ENCODE peak calls at places on chromosomes 13 and 19, in seven cellular contexts. Q, N, R, G, Z, O and I are unnamed samples.

GRCh38 chr19:41366089-41366488 is 2.1 kb upstream of the B9D2 start:
- DNase-seq in N (no peak), O (no peak), Q (no peak), R (no peak), G (peak), Z (no peak), I (no peak)

GRCh38 chr13:30312859-30313258 is 5.5 kb upstream of the KATNAL1 start:
- DNase-seq in R (no peak), Z (no peak), N (no peak), O (no peak), G (no peak), Q (no peak), I (no peak)

GRCh38 chr13:44854264-44855060 is 134.8 kb downstream of the NUFIP1 start:
- DNase-seq in N (no peak), R (no peak), O (peak), G (no peak), Z (no peak), Q (peak), I (no peak)

GRCh38 chr19:5306531-5306930 is 34.1 kb downstream of the PTPRS start:
- DNase-seq in G (no peak), Z (no peak), O (no peak), Q (no peak), N (no peak), R (no peak), I (no peak)

GRCh38 chr19:1811942-1812425 is at the start of gene ATP8B3:
- DNase-seq in G (no peak), O (no peak), Q (no peak), Z (no peak), R (no peak), N (peak), I (no peak)

GRCh38 chr19:32708457-32708856 is 11.1 kb upstream of the TDRD12 start:
- DNase-seq in Z (no peak), O (peak), Q (no peak), N (no peak), R (no peak), G (no peak), I (no peak)

GRCh38 chr13:24630121-24630520 is 50.1 kb upstream of the ATP12A start:
- DNase-seq in O (peak), Z (no peak), G (no peak), N (no peak), Q (no peak), R (no peak), I (no peak)

GRCh38 chr13:23681253-23681652 is 111.0 kb downstream of the TNFRSF19 start:
- DNase-seq in Q (no peak), Z (no peak), N (no peak), O (no peak), G (peak), R (no peak), I (no peak)

GRCh38 chr19:47036233-47036651 is 12.2 kb downstream of the TMEM160 start:
- DNase-seq in Z (no peak), O (no peak), G (peak), Q (peak), R (no peak), N (no peak), I (no peak)

GRCh38 chr13:113814435-113814821 is 49.4 kb downstream of the GAS6 start:
- DNase-seq in Z (no peak), R (no peak), N (peak), Q (no peak), G (peak), O (no peak), I (no peak)

GRCh38 chr13:40410315-40410714 is 256.1 kb downstream of the FOXO1 start:
- DNase-seq in Q (no peak), N (no peak), O (no peak), R (no peak), G (no peak), Z (no peak), I (no peak)

GRCh38 chr13:45398862-45399261 is 19.3 kb downstream of the SLC25A30 start:
- DNase-seq in O (no peak), N (no peak), G (no peak), Q (no peak), R (no peak), Z (no peak), I (no peak)

GRCh38 chr13:86841264-86841663 is 829.9 kb upstream of the SLITRK5 start:
- DNase-seq in Q (no peak), G (no peak), Z (no peak), R (no peak), N (no peak), O (peak), I (no peak)

GRCh38 chr19:38932425-38933179 is 1.9 kb downstream of the MRPS12 start:
- DNase-seq in G (peak), Z (no peak), R (no peak), O (no peak), Q (no peak), N (no peak), I (no peak)

GRCh38 chr19:18637644-18638630 is 1.1 kb downstream of the KLHL26 start:
- DNase-seq in G (no peak), N (peak), Z (no peak), R (no peak), O (no peak), Q (no peak), I (no peak)

GRCh38 chr13:98622926-98623325 is 46.0 kb upstream of the STK24 start:
- DNase-seq in Q (no peak), R (no peak), Z (no peak), O (no peak), G (no peak), N (no peak), I (no peak)

GRCh38 chr19:47707135-47707925 is 5.9 kb upstream of the EHD2 start:
- DNase-seq in Q (peak), N (peak), O (peak), G (peak), Z (peak), R (peak), I (no peak)

GRCh38 chr19:33796164-33797100 is at the start of gene KCTD15:
- DNase-seq in N (peak), Z (no peak), O (no peak), Q (peak), R (no peak), G (peak), I (no peak)

GRCh38 chr19:42428676-42429075 is 1.5 kb upstream of the LIPE start:
- DNase-seq in Z (no peak), G (no peak), O (no peak), R (no peak), N (no peak), Q (no peak), I (no peak)

GRCh38 chr13:110536006-110536693 is 25.4 kb downstream of the RAB20 start:
- DNase-seq in N (no peak), R (peak), Z (peak), O (no peak), G (no peak), Q (peak), I (no peak)

GRCh38 chr19:33275933-33276619 is 26.3 kb downstream of the CEBPA start:
- DNase-seq in Z (no peak), O (no peak), R (no peak), Q (no peak), N (no peak), G (no peak), I (no peak)

GRCh38 chr13:95948646-95949045 is 104.6 kb downstream of the UGGT2 start:
- DNase-seq in N (no peak), Z (no peak), O (no peak), R (no peak), G (peak), Q (no peak), I (no peak)

GRCh38 chr19:42989851-42990250 is 36.4 kb downstream of the PSG11 start:
- DNase-seq in G (no peak), R (no peak), Z (no peak), Q (no peak), N (peak), O (no peak), I (no peak)

GRCh38 chr13:52378312-52378711 is 27.7 kb downstream of the THSD1 start:
- DNase-seq in Q (no peak), N (no peak), R (no peak), Z (no peak), O (no peak), G (no peak), I (no peak)

GRCh38 chr13:95456837-95457236 is 95.7 kb upstream of the CLDN10 start:
- DNase-seq in R (no peak), G (no peak), Q (no peak), Z (no peak), N (no peak), O (no peak), I (no peak)

GRCh38 chr19:35267818-35268545 is 780 bp upstream of the USF2 start:
- DNase-seq in N (peak), O (peak), Z (peak), Q (peak), R (peak), G (peak), I (peak)

GRCh38 chr13:40139896-40140520 is 484.5 kb downstream of the COG6 start:
- DNase-seq in Z (no peak), G (no peak), O (no peak), R (no peak), Q (no peak), N (no peak), I (no peak)